ENCODE peak calls at places on chromosomes 11 and 22, in four cellular contexts. Z, R, L and M are unnamed samples.

GRCh38 chr11:70851308-70851707 is 401.1 kb downstream of the SHANK2 start:
- DNase-seq in Z (no peak), R (no peak), L (no peak), M (no peak)

GRCh38 chr22:20021196-20022181 is 579 bp downstream of the TANGO2 start:
- DNase-seq in Z (peak; percentile 42), R (peak; percentile 80), L (peak; percentile 35), M (peak; percentile 65)

GRCh38 chr22:49801391-49802060 is 26.1 kb downstream of the BRD1 start:
- DNase-seq in Z (no peak), R (no peak), L (no peak), M (no peak)

GRCh38 chr11:134367781-134368180 is 36.0 kb downstream of the GLB1L2 start:
- DNase-seq in Z (no peak), R (peak; percentile 42), L (no peak), M (no peak)

GRCh38 chr22:28904211-28904808 is 20.9 kb downstream of the ZNRF3 start:
- DNase-seq in Z (no peak), R (no peak), L (peak; percentile 29), M (no peak)

GRCh38 chr11:83033972-83034672 is 37.6 kb downstream of the RAB30 start:
- DNase-seq in Z (peak; percentile 63), R (peak; percentile 71), L (peak; percentile 43), M (peak; percentile 80)

GRCh38 chr11:44561275-44561781 is 4.1 kb upstream of the CD82 start:
- DNase-seq in Z (no peak), R (peak; percentile 64), L (peak; percentile 38), M (peak; percentile 37)

GRCh38 chr11:59943996-59944395 is 5.8 kb downstream of the OOSP1 start:
- DNase-seq in Z (no peak), R (no peak), L (no peak), M (no peak)

GRCh38 chr11:112784323-112785073 is 176.7 kb upstream of the NCAM1 start:
- DNase-seq in Z (peak; percentile 32), R (peak; percentile 88), L (peak; percentile 2), M (peak; percentile 98)

GRCh38 chr11:129815596-129816461 is at the start of gene TMEM45B:
- DNase-seq in Z (peak; percentile 82), R (no peak), L (no peak), M (no peak)

GRCh38 chr11:48104562-48104924 is 112.1 kb upstream of the OR4B1 start:
- DNase-seq in Z (no peak), R (no peak), L (no peak), M (no peak)

GRCh38 chr22:19872779-19873137 is 18.1 kb upstream of the GNB1L start:
- DNase-seq in Z (no peak), R (no peak), L (no peak), M (no peak)

GRCh38 chr11:46898396-46899095 is 19.8 kb downstream of the LRP4 start:
- DNase-seq in Z (no peak), R (no peak), L (no peak), M (no peak)

GRCh38 chr22:24875862-24876506 is 70.0 kb downstream of the SGSM1 start:
- DNase-seq in Z (no peak), R (no peak), L (peak; percentile 24), M (peak; percentile 24)

GRCh38 chr11:107696140-107696539 is 15.7 kb downstream of the SLN start:
- DNase-seq in Z (no peak), R (no peak), L (peak; percentile 97), M (peak; percentile 30)

GRCh38 chr11:90630176-90630575 is 407.3 kb upstream of the CHORDC1 start:
- DNase-seq in Z (no peak), R (no peak), L (no peak), M (no peak)

GRCh38 chr22:46678785-46679700 is 58.9 kb downstream of the GRAMD4 start:
- DNase-seq in Z (no peak), R (no peak), L (no peak), M (peak; percentile 68)

GRCh38 chr11:70433526-70433925 is 35.2 kb downstream of the CTTN start:
- DNase-seq in Z (no peak), R (no peak), L (no peak), M (no peak)

GRCh38 chr11:45541693-45542434 is 123.6 kb downstream of the CHST1 start:
- DNase-seq in Z (no peak), R (no peak), L (no peak), M (no peak)

GRCh38 chr11:9688716-9689511 is 25.0 kb downstream of the SWAP70 start:
- DNase-seq in Z (no peak), R (no peak), L (peak; percentile 83), M (peak; percentile 74)
- H3K4me3 ChIP-seq in Z (no peak overlapping the region), R (no peak overlapping the region), L (peak overlapping the region; percentile 48), M (no peak overlapping the region)

GRCh38 chr11:127815316-127815715 is 772.0 kb downstream of the ETS1 start:
- DNase-seq in Z (no peak), R (no peak), L (no peak), M (no peak)

GRCh38 chr11:127818625-127819024 is 768.7 kb downstream of the ETS1 start:
- DNase-seq in Z (no peak), R (no peak), L (no peak), M (no peak)

GRCh38 chr11:127816959-127817358 is 770.4 kb downstream of the ETS1 start:
- DNase-seq in Z (no peak), R (no peak), L (no peak), M (no peak)
- H3K9me3 ChIP-seq in Z (no peaks in the 10 kb centered on the region), R (no peaks in the 10 kb centered on the region), L (no peaks in the 10 kb centered on the region), M (no peaks in the 10 kb centered on the region)

DNA sequence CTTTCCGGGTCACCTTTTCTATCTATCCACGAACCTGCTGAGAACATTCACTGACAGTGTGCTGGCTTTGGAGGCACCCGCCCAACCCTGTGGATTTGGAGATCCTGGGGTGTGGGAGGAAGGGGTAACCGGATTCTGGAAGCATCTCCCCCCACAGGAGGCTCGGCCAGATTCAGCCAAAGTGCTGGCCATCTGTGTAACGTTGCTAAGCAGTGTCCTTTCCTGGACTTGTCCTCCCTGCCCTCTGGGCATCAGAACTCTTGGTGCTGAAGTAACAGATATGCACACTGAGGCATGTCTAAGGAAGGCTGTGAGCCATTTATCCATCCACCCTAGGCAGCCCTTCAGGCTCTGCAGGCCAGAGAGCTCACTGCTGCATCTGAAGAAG is 85.7 kb downstream of the SNX19 start:
- DNase-seq in Z (no peak), R (peak; percentile 70), L (no peak), M (no peak)
- H3K27me3 ChIP-seq in Z (no peaks in the 10 kb centered on the region), R (no peaks in the 10 kb centered on the region), L (no peaks in the 10 kb centered on the region), M (no peaks in the 10 kb centered on the region)

GRCh38 chr11:63289658-63290057 is 46.3 kb upstream of the SLC22A25 start:
- DNase-seq in Z (no peak), R (no peak), L (no peak), M (no peak)
- H3K4me3 ChIP-seq in Z (no peak overlapping the region), R (no peak overlapping the region), L (no peak overlapping the region), M (no peak overlapping the region)